ENCODE peak calls at places on chromosomes 1 and 21, in ten cellular contexts. One of them, this sample, is unnamed.

GRCh38 chr1:234975122-234975940 is 153.3 kb downstream of the TOMM20 start:
- DNase-seq in MV-4-11: peak
- DNase-seq in NCI-H1048: no peak
- DNase-seq in T follicular helper cell: no peak
- DNase-seq in fibroblast of lung: peak
- DNase-seq in activated CD8-positive, alpha-beta memory T cell treated with anti-CD3 and anti-CD28 coated beads for 1 hour: no peak
- DNase-seq in stimulated activated CD4-positive, alpha-beta T cell treated with anti-CD3 and anti-CD28 coated beads, Interleukin-1b, Interleukin-23, amount 100 ng/mL, for 4 hours: no peak
- DNase-seq in B cell: no peak
- DNase-seq in pancreas: no peak
- DNase-seq in GM03348: peak
- DNase-seq in this sample: no peak

GRCh38 chr1:89604414-89604735 is 28.5 kb upstream of the LRRC8C start:
- DNase-seq in pancreas: no peak
- DNase-seq in activated CD8-positive, alpha-beta memory T cell treated with anti-CD3 and anti-CD28 coated beads for 1 hour: no peak
- DNase-seq in B cell: no peak
- DNase-seq in fibroblast of lung: no peak
- DNase-seq in NCI-H1048: no peak
- DNase-seq in GM03348: no peak
- DNase-seq in stimulated activated CD4-positive, alpha-beta T cell treated with anti-CD3 and anti-CD28 coated beads, Interleukin-1b, Interleukin-23, amount 100 ng/mL, for 4 hours: peak
- DNase-seq in T follicular helper cell: no peak
- DNase-seq in MV-4-11: no peak
- DNase-seq in this sample: no peak

GRCh38 chr1:177701654-177702353 is 268.1 kb downstream of the SEC16B start:
- DNase-seq in activated CD8-positive, alpha-beta memory T cell treated with anti-CD3 and anti-CD28 coated beads for 1 hour: no peak
- DNase-seq in fibroblast of lung: no peak
- DNase-seq in T follicular helper cell: no peak
- DNase-seq in MV-4-11: no peak
- DNase-seq in B cell: no peak
- DNase-seq in GM03348: no peak
- DNase-seq in stimulated activated CD4-positive, alpha-beta T cell treated with anti-CD3 and anti-CD28 coated beads, Interleukin-1b, Interleukin-23, amount 100 ng/mL, for 4 hours: no peak
- DNase-seq in pancreas: no peak
- DNase-seq in NCI-H1048: no peak
- DNase-seq in this sample: no peak

GRCh38 chr21:43981871-43982210 is 30.3 kb upstream of the TRAPPC10 start:
- DNase-seq in activated CD8-positive, alpha-beta memory T cell treated with anti-CD3 and anti-CD28 coated beads for 1 hour: no peak
- DNase-seq in fibroblast of lung: no peak
- DNase-seq in GM03348: no peak
- DNase-seq in pancreas: no peak
- DNase-seq in stimulated activated CD4-positive, alpha-beta T cell treated with anti-CD3 and anti-CD28 coated beads, Interleukin-1b, Interleukin-23, amount 100 ng/mL, for 4 hours: no peak
- DNase-seq in T follicular helper cell: no peak
- DNase-seq in NCI-H1048: no peak
- DNase-seq in MV-4-11: no peak
- DNase-seq in B cell: no peak
- DNase-seq in this sample: no peak

GRCh38 chr1:47529520-47530098 is 91.8 kb downstream of the FOXD2 start:
- DNase-seq in fibroblast of lung: no peak
- DNase-seq in activated CD8-positive, alpha-beta memory T cell treated with anti-CD3 and anti-CD28 coated beads for 1 hour: no peak
- DNase-seq in B cell: no peak
- DNase-seq in GM03348: no peak
- DNase-seq in stimulated activated CD4-positive, alpha-beta T cell treated with anti-CD3 and anti-CD28 coated beads, Interleukin-1b, Interleukin-23, amount 100 ng/mL, for 4 hours: no peak
- DNase-seq in T follicular helper cell: no peak
- DNase-seq in MV-4-11: no peak
- DNase-seq in NCI-H1048: no peak
- DNase-seq in pancreas: no peak
- DNase-seq in this sample: no peak

GRCh38 chr1:17718136-17718535 is 37.0 kb upstream of the ACTL8 start:
- DNase-seq in activated CD8-positive, alpha-beta memory T cell treated with anti-CD3 and anti-CD28 coated beads for 1 hour: no peak
- DNase-seq in pancreas: no peak
- DNase-seq in T follicular helper cell: no peak
- DNase-seq in B cell: no peak
- DNase-seq in fibroblast of lung: no peak
- DNase-seq in MV-4-11: no peak
- DNase-seq in GM03348: no peak
- DNase-seq in NCI-H1048: no peak
- DNase-seq in stimulated activated CD4-positive, alpha-beta T cell treated with anti-CD3 and anti-CD28 coated beads, Interleukin-1b, Interleukin-23, amount 100 ng/mL, for 4 hours: no peak
- DNase-seq in this sample: no peak

GRCh38 chr1:9207715-9208114 is 26.9 kb upstream of the H6PD start:
- DNase-seq in stimulated activated CD4-positive, alpha-beta T cell treated with anti-CD3 and anti-CD28 coated beads, Interleukin-1b, Interleukin-23, amount 100 ng/mL, for 4 hours: no peak
- DNase-seq in NCI-H1048: no peak
- DNase-seq in pancreas: no peak
- DNase-seq in GM03348: no peak
- DNase-seq in MV-4-11: no peak
- DNase-seq in activated CD8-positive, alpha-beta memory T cell treated with anti-CD3 and anti-CD28 coated beads for 1 hour: no peak
- DNase-seq in T follicular helper cell: no peak
- DNase-seq in fibroblast of lung: peak
- DNase-seq in B cell: no peak
- DNase-seq in this sample: no peak

GRCh38 chr1:158248122-158248521 is 6.1 kb upstream of the CD1A start:
- DNase-seq in T follicular helper cell: no peak
- DNase-seq in pancreas: no peak
- DNase-seq in fibroblast of lung: no peak
- DNase-seq in activated CD8-positive, alpha-beta memory T cell treated with anti-CD3 and anti-CD28 coated beads for 1 hour: no peak
- DNase-seq in MV-4-11: peak
- DNase-seq in GM03348: no peak
- DNase-seq in NCI-H1048: no peak
- DNase-seq in stimulated activated CD4-positive, alpha-beta T cell treated with anti-CD3 and anti-CD28 coated beads, Interleukin-1b, Interleukin-23, amount 100 ng/mL, for 4 hours: no peak
- DNase-seq in B cell: peak
- DNase-seq in this sample: no peak

GRCh38 chr1:19811206-19811851 is 3.8 kb downstream of the RNF186 start:
- DNase-seq in GM03348: peak
- DNase-seq in B cell: peak
- DNase-seq in MV-4-11: peak
- DNase-seq in stimulated activated CD4-positive, alpha-beta T cell treated with anti-CD3 and anti-CD28 coated beads, Interleukin-1b, Interleukin-23, amount 100 ng/mL, for 4 hours: peak
- DNase-seq in NCI-H1048: no peak
- DNase-seq in pancreas: peak
- DNase-seq in T follicular helper cell: peak
- DNase-seq in activated CD8-positive, alpha-beta memory T cell treated with anti-CD3 and anti-CD28 coated beads for 1 hour: no peak
- DNase-seq in fibroblast of lung: peak
- DNase-seq in this sample: peak

GRCh38 chr1:5428391-5428790 is 563.8 kb downstream of the NPHP4 start:
- DNase-seq in pancreas: no peak
- DNase-seq in B cell: no peak
- DNase-seq in fibroblast of lung: no peak
- DNase-seq in GM03348: no peak
- DNase-seq in MV-4-11: no peak
- DNase-seq in activated CD8-positive, alpha-beta memory T cell treated with anti-CD3 and anti-CD28 coated beads for 1 hour: no peak
- DNase-seq in T follicular helper cell: no peak
- DNase-seq in stimulated activated CD4-positive, alpha-beta T cell treated with anti-CD3 and anti-CD28 coated beads, Interleukin-1b, Interleukin-23, amount 100 ng/mL, for 4 hours: no peak
- DNase-seq in NCI-H1048: no peak
- DNase-seq in this sample: no peak

GRCh38 chr1:159474926-159475325 is 35.4 kb downstream of the OR10J1 start:
- DNase-seq in T follicular helper cell: no peak
- DNase-seq in fibroblast of lung: no peak
- DNase-seq in activated CD8-positive, alpha-beta memory T cell treated with anti-CD3 and anti-CD28 coated beads for 1 hour: no peak
- DNase-seq in GM03348: no peak
- DNase-seq in MV-4-11: peak
- DNase-seq in NCI-H1048: no peak
- DNase-seq in pancreas: no peak
- DNase-seq in stimulated activated CD4-positive, alpha-beta T cell treated with anti-CD3 and anti-CD28 coated beads, Interleukin-1b, Interleukin-23, amount 100 ng/mL, for 4 hours: no peak
- DNase-seq in B cell: no peak
- DNase-seq in this sample: no peak

GRCh38 chr1:228109962-228110488 is 926 bp upstream of the MRPL55 start:
- DNase-seq in T follicular helper cell: no peak
- DNase-seq in activated CD8-positive, alpha-beta memory T cell treated with anti-CD3 and anti-CD28 coated beads for 1 hour: no peak
- DNase-seq in MV-4-11: no peak
- DNase-seq in B cell: no peak
- DNase-seq in GM03348: no peak
- DNase-seq in pancreas: no peak
- DNase-seq in fibroblast of lung: peak
- DNase-seq in NCI-H1048: no peak
- DNase-seq in stimulated activated CD4-positive, alpha-beta T cell treated with anti-CD3 and anti-CD28 coated beads, Interleukin-1b, Interleukin-23, amount 100 ng/mL, for 4 hours: no peak
- DNase-seq in this sample: peak

GRCh38 chr1:225378880-225379279 is 49.0 kb downstream of the LBR start:
- DNase-seq in B cell: no peak
- DNase-seq in fibroblast of lung: peak
- DNase-seq in GM03348: peak
- DNase-seq in MV-4-11: no peak
- DNase-seq in stimulated activated CD4-positive, alpha-beta T cell treated with anti-CD3 and anti-CD28 coated beads, Interleukin-1b, Interleukin-23, amount 100 ng/mL, for 4 hours: no peak
- DNase-seq in NCI-H1048: no peak
- DNase-seq in activated CD8-positive, alpha-beta memory T cell treated with anti-CD3 and anti-CD28 coated beads for 1 hour: no peak
- DNase-seq in T follicular helper cell: no peak
- DNase-seq in pancreas: no peak
- DNase-seq in this sample: no peak

GRCh38 chr1:215637041-215637573 is 70.0 kb downstream of the KCTD3 start:
- DNase-seq in fibroblast of lung: peak
- DNase-seq in T follicular helper cell: no peak
- DNase-seq in MV-4-11: peak
- DNase-seq in NCI-H1048: no peak
- DNase-seq in stimulated activated CD4-positive, alpha-beta T cell treated with anti-CD3 and anti-CD28 coated beads, Interleukin-1b, Interleukin-23, amount 100 ng/mL, for 4 hours: no peak
- DNase-seq in GM03348: peak
- DNase-seq in pancreas: no peak
- DNase-seq in B cell: no peak
- DNase-seq in activated CD8-positive, alpha-beta memory T cell treated with anti-CD3 and anti-CD28 coated beads for 1 hour: no peak
- DNase-seq in this sample: no peak

GRCh38 chr1:212485895-212486590 is 53.3 kb downstream of the NENF start:
- DNase-seq in NCI-H1048: no peak
- DNase-seq in fibroblast of lung: peak
- DNase-seq in pancreas: no peak
- DNase-seq in T follicular helper cell: no peak
- DNase-seq in activated CD8-positive, alpha-beta memory T cell treated with anti-CD3 and anti-CD28 coated beads for 1 hour: no peak
- DNase-seq in MV-4-11: peak
- DNase-seq in B cell: no peak
- DNase-seq in stimulated activated CD4-positive, alpha-beta T cell treated with anti-CD3 and anti-CD28 coated beads, Interleukin-1b, Interleukin-23, amount 100 ng/mL, for 4 hours: no peak
- DNase-seq in GM03348: peak
- DNase-seq in this sample: no peak

GRCh38 chr1:29315262-29315661 is 78.9 kb downstream of the PTPRU start:
- DNase-seq in T follicular helper cell: no peak
- DNase-seq in activated CD8-positive, alpha-beta memory T cell treated with anti-CD3 and anti-CD28 coated beads for 1 hour: no peak
- DNase-seq in MV-4-11: no peak
- DNase-seq in pancreas: no peak
- DNase-seq in NCI-H1048: no peak
- DNase-seq in fibroblast of lung: no peak
- DNase-seq in B cell: no peak
- DNase-seq in GM03348: no peak
- DNase-seq in stimulated activated CD4-positive, alpha-beta T cell treated with anti-CD3 and anti-CD28 coated beads, Interleukin-1b, Interleukin-23, amount 100 ng/mL, for 4 hours: no peak
- DNase-seq in this sample: no peak

GRCh38 chr1:145720878-145721671 is 1.8 kb downstream of the CD160 start:
- DNase-seq in MV-4-11: no peak
- DNase-seq in B cell: peak
- DNase-seq in T follicular helper cell: peak
- DNase-seq in NCI-H1048: peak
- DNase-seq in GM03348: peak
- DNase-seq in fibroblast of lung: peak
- DNase-seq in stimulated activated CD4-positive, alpha-beta T cell treated with anti-CD3 and anti-CD28 coated beads, Interleukin-1b, Interleukin-23, amount 100 ng/mL, for 4 hours: peak
- DNase-seq in pancreas: peak
- DNase-seq in activated CD8-positive, alpha-beta memory T cell treated with anti-CD3 and anti-CD28 coated beads for 1 hour: peak
- DNase-seq in this sample: peak

GRCh38 chr1:147630447-147630846 is 39.9 kb downstream of the ACP6 start:
- DNase-seq in activated CD8-positive, alpha-beta memory T cell treated with anti-CD3 and anti-CD28 coated beads for 1 hour: no peak
- DNase-seq in NCI-H1048: no peak
- DNase-seq in fibroblast of lung: peak
- DNase-seq in T follicular helper cell: no peak
- DNase-seq in MV-4-11: no peak
- DNase-seq in stimulated activated CD4-positive, alpha-beta T cell treated with anti-CD3 and anti-CD28 coated beads, Interleukin-1b, Interleukin-23, amount 100 ng/mL, for 4 hours: no peak
- DNase-seq in pancreas: no peak
- DNase-seq in GM03348: peak
- DNase-seq in B cell: no peak
- DNase-seq in this sample: no peak

GRCh38 chr1:36448530-36449051 is 1.7 kb downstream of the OSCP1 start:
- DNase-seq in NCI-H1048: no peak
- DNase-seq in MV-4-11: no peak
- DNase-seq in pancreas: no peak
- DNase-seq in B cell: no peak
- DNase-seq in activated CD8-positive, alpha-beta memory T cell treated with anti-CD3 and anti-CD28 coated beads for 1 hour: no peak
- DNase-seq in fibroblast of lung: no peak
- DNase-seq in GM03348: no peak
- DNase-seq in stimulated activated CD4-positive, alpha-beta T cell treated with anti-CD3 and anti-CD28 coated beads, Interleukin-1b, Interleukin-23, amount 100 ng/mL, for 4 hours: no peak
- DNase-seq in T follicular helper cell: no peak
- DNase-seq in this sample: no peak

GRCh38 chr1:2433196-2433595 is 20.8 kb upstream of the PEX10 start:
- DNase-seq in stimulated activated CD4-positive, alpha-beta T cell treated with anti-CD3 and anti-CD28 coated beads, Interleukin-1b, Interleukin-23, amount 100 ng/mL, for 4 hours: no peak
- DNase-seq in activated CD8-positive, alpha-beta memory T cell treated with anti-CD3 and anti-CD28 coated beads for 1 hour: no peak
- DNase-seq in T follicular helper cell: no peak
- DNase-seq in NCI-H1048: no peak
- DNase-seq in fibroblast of lung: no peak
- DNase-seq in pancreas: no peak
- DNase-seq in B cell: no peak
- DNase-seq in MV-4-11: no peak
- DNase-seq in GM03348: no peak
- DNase-seq in this sample: no peak

GRCh38 chr1:215473943-215474342 is 93.2 kb upstream of the KCTD3 start:
- DNase-seq in pancreas: no peak
- DNase-seq in T follicular helper cell: no peak
- DNase-seq in stimulated activated CD4-positive, alpha-beta T cell treated with anti-CD3 and anti-CD28 coated beads, Interleukin-1b, Interleukin-23, amount 100 ng/mL, for 4 hours: no peak
- DNase-seq in fibroblast of lung: peak
- DNase-seq in B cell: no peak
- DNase-seq in activated CD8-positive, alpha-beta memory T cell treated with anti-CD3 and anti-CD28 coated beads for 1 hour: no peak
- DNase-seq in GM03348: peak
- DNase-seq in MV-4-11: no peak
- DNase-seq in NCI-H1048: no peak
- DNase-seq in this sample: no peak

GRCh38 chr1:8018492-8019228 is 7.4 kb downstream of the ERRFI1 start:
- DNase-seq in activated CD8-positive, alpha-beta memory T cell treated with anti-CD3 and anti-CD28 coated beads for 1 hour: no peak
- DNase-seq in MV-4-11: no peak
- DNase-seq in fibroblast of lung: peak
- DNase-seq in pancreas: no peak
- DNase-seq in B cell: no peak
- DNase-seq in stimulated activated CD4-positive, alpha-beta T cell treated with anti-CD3 and anti-CD28 coated beads, Interleukin-1b, Interleukin-23, amount 100 ng/mL, for 4 hours: no peak
- DNase-seq in NCI-H1048: no peak
- DNase-seq in T follicular helper cell: no peak
- DNase-seq in GM03348: no peak
- DNase-seq in this sample: no peak

GRCh38 chr1:227886993-227887696 is 60.6 kb downstream of the WNT9A start:
- DNase-seq in NCI-H1048: no peak
- DNase-seq in fibroblast of lung: peak
- DNase-seq in activated CD8-positive, alpha-beta memory T cell treated with anti-CD3 and anti-CD28 coated beads for 1 hour: no peak
- DNase-seq in T follicular helper cell: no peak
- DNase-seq in GM03348: peak
- DNase-seq in B cell: peak
- DNase-seq in MV-4-11: no peak
- DNase-seq in pancreas: peak
- DNase-seq in stimulated activated CD4-positive, alpha-beta T cell treated with anti-CD3 and anti-CD28 coated beads, Interleukin-1b, Interleukin-23, amount 100 ng/mL, for 4 hours: peak
- DNase-seq in this sample: no peak

GRCh38 chr1:118116909-118117308 is 68.1 kb downstream of the SPAG17 start:
- DNase-seq in T follicular helper cell: no peak
- DNase-seq in stimulated activated CD4-positive, alpha-beta T cell treated with anti-CD3 and anti-CD28 coated beads, Interleukin-1b, Interleukin-23, amount 100 ng/mL, for 4 hours: no peak
- DNase-seq in fibroblast of lung: no peak
- DNase-seq in activated CD8-positive, alpha-beta memory T cell treated with anti-CD3 and anti-CD28 coated beads for 1 hour: no peak
- DNase-seq in pancreas: no peak
- DNase-seq in MV-4-11: no peak
- DNase-seq in GM03348: no peak
- DNase-seq in B cell: no peak
- DNase-seq in NCI-H1048: no peak
- DNase-seq in this sample: no peak

GRCh38 chr1:59856725-59857338 is 42.1 kb downstream of the HOOK1 start:
- DNase-seq in T follicular helper cell: no peak
- DNase-seq in activated CD8-positive, alpha-beta memory T cell treated with anti-CD3 and anti-CD28 coated beads for 1 hour: no peak
- DNase-seq in MV-4-11: no peak
- DNase-seq in NCI-H1048: no peak
- DNase-seq in GM03348: no peak
- DNase-seq in B cell: no peak
- DNase-seq in pancreas: no peak
- DNase-seq in fibroblast of lung: no peak
- DNase-seq in stimulated activated CD4-positive, alpha-beta T cell treated with anti-CD3 and anti-CD28 coated beads, Interleukin-1b, Interleukin-23, amount 100 ng/mL, for 4 hours: no peak
- DNase-seq in this sample: no peak

GRCh38 chr1:117061986-117062415 is 1.9 kb downstream of the TTF2 start:
- DNase-seq in GM03348: peak
- DNase-seq in activated CD8-positive, alpha-beta memory T cell treated with anti-CD3 and anti-CD28 coated beads for 1 hour: no peak
- DNase-seq in B cell: no peak
- DNase-seq in stimulated activated CD4-positive, alpha-beta T cell treated with anti-CD3 and anti-CD28 coated beads, Interleukin-1b, Interleukin-23, amount 100 ng/mL, for 4 hours: no peak
- DNase-seq in fibroblast of lung: peak
- DNase-seq in T follicular helper cell: no peak
- DNase-seq in MV-4-11: peak
- DNase-seq in NCI-H1048: no peak
- DNase-seq in pancreas: no peak
- DNase-seq in this sample: peak

GRCh38 chr1:6131561-6131960 is 48.6 kb downstream of the CHD5 start:
- DNase-seq in fibroblast of lung: no peak
- DNase-seq in stimulated activated CD4-positive, alpha-beta T cell treated with anti-CD3 and anti-CD28 coated beads, Interleukin-1b, Interleukin-23, amount 100 ng/mL, for 4 hours: no peak
- DNase-seq in B cell: no peak
- DNase-seq in pancreas: no peak
- DNase-seq in activated CD8-positive, alpha-beta memory T cell treated with anti-CD3 and anti-CD28 coated beads for 1 hour: no peak
- DNase-seq in NCI-H1048: no peak
- DNase-seq in MV-4-11: no peak
- DNase-seq in T follicular helper cell: no peak
- DNase-seq in GM03348: no peak
- DNase-seq in this sample: no peak

GRCh38 chr1:234296481-234296880 is 76.8 kb upstream of the COA6 start:
- DNase-seq in NCI-H1048: no peak
- DNase-seq in stimulated activated CD4-positive, alpha-beta T cell treated with anti-CD3 and anti-CD28 coated beads, Interleukin-1b, Interleukin-23, amount 100 ng/mL, for 4 hours: no peak
- DNase-seq in pancreas: no peak
- DNase-seq in activated CD8-positive, alpha-beta memory T cell treated with anti-CD3 and anti-CD28 coated beads for 1 hour: no peak
- DNase-seq in T follicular helper cell: no peak
- DNase-seq in MV-4-11: no peak
- DNase-seq in GM03348: no peak
- DNase-seq in B cell: no peak
- DNase-seq in fibroblast of lung: no peak
- DNase-seq in this sample: no peak